ENCODE peak calls at places on chromosomes 5 and 9, in six cellular contexts. A is uterus, R is cardiac fibroblast, H is astrocyte of the cerebellum, V is IMR-90, O is sigmoid colon. T is an unnamed sample.
A peak's percentile ranks its signal among the peaks of the same experiment; 100 is the strongest.

GRCh38 chr9:13588151-13589043 is 308.9 kb upstream of the MPDZ start:
- DNase-seq in A (no peak), R (no peak), H (no peak), V (no peak), O (no peak), T (no peak)

GRCh38 chr5:68367717-68368116 is 152.2 kb downstream of the PIK3R1 start:
- DNase-seq in A (no peak), R (no peak), H (no peak), V (no peak), O (no peak), T (no peak)

GRCh38 chr5:132114150-132115121 is 40.8 kb downstream of the CSF2 start:
- DNase-seq in A (no peak), R (peak; percentile 54), H (no peak), V (no peak), O (no peak), T (no peak)

GRCh38 chr9:122370869-122371467 is at the start of gene PTGS1:
- DNase-seq in A (no peak), R (peak; percentile 80), H (no peak), V (peak; percentile 38), O (peak; percentile 86), T (no peak)

GRCh38 chr9:113620377-113621161 is 157.0 kb downstream of the RGS3 start:
- DNase-seq in A (peak; percentile 88), R (peak; percentile 95), H (peak; percentile 86), V (peak; percentile 93), O (peak; percentile 91), T (peak; percentile 49)

GRCh38 chr5:71938886-71939285 is 168.4 kb upstream of the MAP1B start:
- DNase-seq in A (no peak), R (no peak), H (no peak), V (no peak), O (no peak), T (no peak)

GRCh38 chr5:66247176-66247960 is 103.3 kb downstream of the SREK1 start:
- DNase-seq in A (no peak), R (peak; percentile 59), H (peak; percentile 11), V (peak; percentile 85), O (no peak), T (no peak)

GRCh38 chr9:21831841-21832509 is 29.5 kb downstream of the MTAP start:
- DNase-seq in A (no peak), R (peak; percentile 76), H (peak; percentile 63), V (peak; percentile 98), O (no peak), T (no peak)

GRCh38 chr9:18668944-18669343 is 195.0 kb downstream of the ADAMTSL1 start:
- DNase-seq in A (no peak), R (no peak), H (no peak), V (no peak), O (no peak), T (no peak)

GRCh38 chr9:125472926-125473701 is 211.5 kb downstream of the GAPVD1 start:
- DNase-seq in A (peak; percentile 58), R (peak; percentile 83), H (peak; percentile 31), V (peak; percentile 73), O (peak; percentile 79), T (no peak)

GRCh38 chr5:27341342-27341741 is 303.0 kb upstream of the CDH9 start:
- DNase-seq in A (no peak), R (no peak), H (no peak), V (no peak), O (no peak), T (no peak)

GRCh38 chr5:14946813-14947640 is 75.4 kb upstream of the ANKH start:
- DNase-seq in A (no peak), R (peak; percentile 22), H (no peak), V (no peak), O (no peak), T (no peak)

GRCh38 chr5:126464959-126465358 is 41.8 kb downstream of the GRAMD2B start:
- DNase-seq in A (no peak), R (no peak), H (no peak), V (no peak), O (no peak), T (no peak)

DNA sequence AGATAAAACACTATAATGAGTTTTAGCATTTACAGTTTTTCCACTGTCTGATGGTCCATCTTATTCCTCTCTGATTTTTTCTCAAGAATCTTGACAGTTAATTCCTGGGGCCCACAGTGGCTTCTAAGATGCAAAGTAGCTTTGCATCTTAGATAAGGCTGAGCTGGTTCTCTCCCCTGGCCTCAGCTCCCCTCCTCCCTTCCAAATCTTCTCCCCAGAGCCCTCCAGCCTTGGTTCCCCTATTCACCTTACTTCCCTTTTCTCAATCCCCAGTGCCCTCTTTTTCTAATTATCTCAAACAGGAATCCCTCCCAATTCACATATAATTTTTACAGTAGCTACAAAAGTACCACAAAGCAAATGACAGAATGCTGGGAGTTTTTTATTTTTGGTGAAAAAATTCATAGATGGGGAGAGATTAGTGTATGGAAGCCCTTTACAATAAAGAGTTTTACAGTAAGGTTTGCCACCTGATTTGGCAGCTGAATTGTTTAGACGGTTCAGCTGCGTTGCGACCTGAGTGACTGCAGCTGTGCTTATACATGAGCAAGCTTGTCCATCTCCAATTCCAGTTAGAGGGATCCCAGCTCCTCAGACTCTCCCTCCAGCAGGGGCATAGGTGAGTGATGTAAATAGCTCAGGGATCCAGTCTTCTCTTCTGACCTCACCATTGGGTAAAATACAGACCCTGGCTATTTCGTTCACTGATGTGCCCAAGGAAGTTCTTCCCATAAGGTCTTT is 51.4 kb upstream of the CKMT2 start:
- DNase-seq in A (no peak), R (no peak), H (no peak), V (no peak), O (no peak), T (no peak)
- TF ChIP-seq CTCF in A (no peak), R (no peak), H (no peak), V (no peak), O (no peak), T (no peak)

DNA sequence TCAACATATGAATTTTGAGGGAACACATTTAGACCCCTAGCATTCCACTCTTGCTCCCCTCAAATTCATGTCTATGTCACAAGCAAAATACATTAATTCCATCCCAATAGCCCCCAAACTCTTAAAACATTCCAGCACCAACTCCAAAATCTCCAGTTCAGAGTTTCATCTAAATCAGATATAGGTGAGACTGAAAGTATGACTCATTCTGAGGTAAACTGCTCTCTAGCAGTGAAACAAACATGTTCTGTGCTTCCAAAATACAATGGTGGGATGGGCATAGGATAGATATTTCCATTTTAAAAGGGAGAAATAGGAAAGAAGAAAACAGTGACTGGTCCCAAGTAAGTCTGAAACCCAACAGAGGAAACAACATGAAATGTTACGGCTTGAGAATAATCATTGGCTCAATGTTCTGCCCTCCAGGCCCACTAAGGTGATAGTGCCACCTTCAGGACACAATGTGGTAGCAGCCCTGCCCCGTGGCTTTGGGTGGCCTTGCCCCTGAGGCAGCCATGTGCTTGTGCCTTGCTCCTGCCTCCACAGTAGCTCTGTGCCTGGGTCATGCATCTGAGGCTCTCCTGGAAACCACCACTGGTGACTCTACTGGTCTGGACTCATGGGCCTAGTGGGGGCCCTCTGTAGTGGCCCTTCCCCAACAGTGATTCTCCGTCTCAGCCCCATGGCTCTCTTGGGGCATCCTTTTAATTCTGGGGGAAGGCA is 36.4 kb upstream of the IPPK start:
- DNase-seq in A (no peak), R (peak; percentile 33), H (no peak), V (no peak), O (no peak), T (no peak)
- TF ChIP-seq CTCF in A (no peak), R (peak; percentile 50), H (no peak), V (peak; percentile 21), O (no peak), T (no peak)

DNA sequence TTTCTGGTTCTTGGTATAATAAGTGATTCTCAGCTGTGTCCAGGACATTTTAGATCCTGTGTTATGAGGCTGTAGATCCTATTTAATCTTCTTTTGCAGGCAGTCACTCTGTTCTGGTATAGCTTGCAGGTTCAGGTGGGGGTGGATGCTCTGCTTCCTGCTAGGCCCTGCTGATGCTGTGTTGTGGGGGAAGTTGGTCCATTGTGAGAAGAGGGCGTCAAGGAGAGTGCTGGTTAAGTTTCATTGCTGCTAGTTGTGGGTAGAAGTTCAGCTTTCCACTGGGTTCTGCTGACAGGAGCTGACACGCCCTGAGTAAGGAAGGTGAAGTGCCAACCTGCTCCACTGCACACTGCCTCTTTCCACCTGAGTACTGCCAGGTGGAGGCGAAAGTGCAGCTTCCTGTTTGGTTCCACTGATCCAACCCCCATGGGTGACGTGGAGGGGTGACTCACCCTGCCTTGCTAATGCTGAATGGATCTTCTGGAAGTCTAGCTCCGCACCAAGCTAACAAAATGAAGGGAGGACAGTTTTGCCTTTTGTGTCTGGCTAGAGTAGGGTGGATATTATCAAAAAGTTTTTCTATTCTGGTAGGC is 16.3 kb downstream of the NMRK1 start:
- DNase-seq in A (no peak), R (no peak), H (no peak), V (no peak), O (no peak), T (no peak)
- TF ChIP-seq CTCF in A (no peak), R (no peak), H (no peak), V (no peak), O (no peak), T (no peak)

DNA sequence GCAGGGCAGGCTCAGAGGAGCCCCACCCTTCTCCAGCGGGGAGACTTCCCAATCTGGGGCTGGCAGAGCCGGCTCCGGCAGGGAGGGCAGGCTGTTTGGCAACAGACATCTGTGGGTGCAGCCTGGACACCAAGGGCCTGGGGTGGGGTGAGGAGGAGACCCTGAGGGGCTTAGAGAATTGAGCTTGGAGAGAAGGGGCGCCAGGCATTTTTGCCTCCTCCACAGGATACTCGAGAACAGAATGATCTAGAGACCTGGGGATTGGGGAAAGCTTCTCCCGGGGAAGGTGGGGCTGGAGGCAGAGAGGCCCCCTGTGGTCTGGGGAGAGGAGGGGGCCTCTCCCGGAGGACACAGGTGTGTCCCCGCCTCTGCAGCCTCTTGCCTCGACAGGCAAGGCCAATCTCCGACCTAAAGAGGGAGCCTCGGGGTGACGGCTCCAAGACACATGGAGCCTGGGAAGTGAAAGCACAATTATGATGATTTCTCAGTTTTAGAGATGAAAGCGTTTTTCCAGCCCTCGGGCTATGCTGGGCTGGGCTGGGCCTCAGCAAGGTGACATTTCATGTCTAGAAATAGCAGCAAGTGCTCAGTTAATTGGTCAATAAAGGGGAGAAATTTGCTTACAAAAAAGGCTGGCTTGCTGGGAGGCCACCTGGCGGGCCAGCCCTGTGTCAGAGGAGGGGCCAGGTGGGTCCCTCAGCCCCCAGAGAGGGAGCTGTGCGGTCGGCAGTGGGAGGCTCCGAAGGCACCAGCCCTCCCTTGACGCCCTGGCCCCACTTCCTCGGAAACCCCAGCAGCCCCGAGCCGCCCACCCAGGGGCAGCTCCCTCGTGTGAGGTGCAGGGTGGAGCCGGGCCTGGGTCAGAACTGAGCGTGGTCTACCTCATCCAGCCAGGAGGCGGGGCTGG is 8.2 kb downstream of the LHX3 start:
- DNase-seq in A (no peak), R (no peak), H (no peak), V (no peak), O (no peak), T (no peak)
- TF ChIP-seq CTCF in A (no peak), R (no peak), H (no peak), V (no peak), O (no peak), T (no peak)

GRCh38 chr5:156819967-156820581 is 30.0 kb upstream of the PPP1R2B start:
- DNase-seq in A (no peak), R (no peak), H (no peak), V (no peak), O (no peak), T (no peak)

GRCh38 chr5:156825688-156826087 is 24.4 kb upstream of the PPP1R2B start:
- DNase-seq in A (no peak), R (no peak), H (no peak), V (no peak), O (no peak), T (no peak)

GRCh38 chr5:156826150-156826549 is 23.9 kb upstream of the PPP1R2B start:
- DNase-seq in A (no peak), R (no peak), H (no peak), V (no peak), O (no peak), T (no peak)

GRCh38 chr5:156824241-156824640 is 25.9 kb upstream of the PPP1R2B start:
- DNase-seq in A (no peak), R (no peak), H (no peak), V (no peak), O (no peak), T (no peak)

GRCh38 chr5:156824800-156825199 is 25.3 kb upstream of the PPP1R2B start:
- DNase-seq in A (no peak), R (peak; percentile 54), H (peak; percentile 13), V (peak; percentile 58), O (no peak), T (no peak)
- TF ChIP-seq CTCF in A (peak; percentile 29), R (no peak), H (peak; percentile 42), V (peak; percentile 74), O (peak; percentile 20), T (no peak)